ENCODE peak calls at places on chromosomes 3 and 15, in four cellular contexts. M is iris pigment epithelial cell; Q is sigmoid colon; U is stimulated activated effector memory CD8-positive, alpha-beta T cell treated with anti-CD3 and anti-CD28 coated beads, Interleukin-12 subunit alpha, Interleukin-12 subunit beta, amount 100 ng/mL, for 72 hours. H is an unnamed sample.

GRCh38 chr3:70647094-70647493 is 334.7 kb upstream of the MDFIC2 start:
- DNase-seq in M (no peak), Q (no peak), U (no peak), H (no peak)

GRCh38 chr3:14280326-14280725 is 101.7 kb downstream of the LSM3 start:
- DNase-seq in M (no peak), Q (no peak), U (no peak), H (no peak)

GRCh38 chr3:125479091-125479490 is 40.9 kb downstream of the SNX4 start:
- DNase-seq in M (peak), Q (no peak), U (no peak), H (no peak)

GRCh38 chr3:52085883-52086282 is 29.5 kb upstream of the DUSP7 start:
- DNase-seq in M (no peak), Q (no peak), U (no peak), H (no peak)

GRCh38 chr3:13217736-13218540 is 144.7 kb upstream of the IQSEC1 start:
- DNase-seq in M (peak), Q (no peak), U (no peak), H (no peak)

GRCh38 chr3:44762170-44762677 is 630 bp downstream of the KIF15 start:
- DNase-seq in M (peak), Q (no peak), U (no peak), H (no peak)

GRCh38 chr15:41734079-41734478 is 40.2 kb upstream of the MAPKBP1 start:
- DNase-seq in M (peak), Q (no peak), U (no peak), H (no peak)

GRCh38 chr15:97504031-97504430 is 456.5 kb upstream of the ARRDC4 start:
- DNase-seq in M (peak), Q (no peak), U (no peak), H (no peak)

GRCh38 chr15:51193526-51193925 is 98.8 kb upstream of the TNFAIP8L3 start:
- DNase-seq in M (no peak), Q (no peak), U (no peak), H (no peak)

GRCh38 chr3:179671709-179672337 is 19.0 kb downstream of the USP13 start:
- DNase-seq in M (peak), Q (no peak), U (no peak), H (no peak)

GRCh38 chr15:60905587-60905986 is 323.5 kb downstream of the RORA start:
- DNase-seq in M (no peak), Q (no peak), U (no peak), H (no peak)

GRCh38 chr15:34337557-34338306 is at the start of gene SLC12A6:
- DNase-seq in M (peak), Q (peak), U (peak), H (peak)

GRCh38 chr3:62558549-62559112 is 185.3 kb upstream of the FEZF2 start:
- DNase-seq in M (peak), Q (no peak), U (no peak), H (no peak)

GRCh38 chr3:20250314-20250713 is 64.3 kb upstream of the SGO1 start:
- DNase-seq in M (no peak), Q (no peak), U (no peak), H (no peak)

GRCh38 chr3:138833908-138834358 is 795 bp downstream of the PIK3CB start:
- DNase-seq in M (peak), Q (no peak), U (no peak), H (no peak)

GRCh38 chr3:144055604-144056003 is 84.0 kb downstream of the DIPK2A start:
- DNase-seq in M (peak), Q (no peak), U (no peak), H (no peak)

GRCh38 chr3:116045251-116045770 is 400.0 kb downstream of the LSAMP start:
- DNase-seq in M (no peak), Q (no peak), U (no peak), H (no peak)

GRCh38 chr3:51706788-51707731 is at the start of gene GRM2:
- DNase-seq in M (peak), Q (peak), U (no peak), H (no peak)

GRCh38 chr3:17967111-17967510 is 224.7 kb upstream of the TBC1D5 start:
- DNase-seq in M (no peak), Q (no peak), U (no peak), H (no peak)

GRCh38 chr3:12017487-12017886 is 13.3 kb downstream of the SYN2 start:
- DNase-seq in M (no peak), Q (no peak), U (no peak), H (no peak)

GRCh38 chr3:7682822-7683229 is 818.8 kb upstream of the LMCD1 start:
- DNase-seq in M (peak), Q (no peak), U (no peak), H (no peak)

H was measured in naive B cell.